ENCODE peak calls at places on chromosomes 3 and 15, in six cellular contexts. C, Y, W, B, I and G are unnamed samples.

GRCh38 chr15:22887157-22887951 is 48.9 kb downstream of the NIPA2 start:
- DNase-seq in C (no peak), Y (peak; percentile 94), W (no peak), B (peak; percentile 94), I (peak; percentile 12), G (no peak)

GRCh38 chr3:145490088-145491055 is 670.6 kb downstream of the PLOD2 start:
- DNase-seq in C (no peak), Y (no peak), W (no peak), B (no peak), I (no peak), G (no peak)

GRCh38 chr3:146160233-146160963 is 586 bp downstream of the PLOD2 start:
- DNase-seq in C (peak; percentile 97), Y (peak; percentile 79), W (peak; percentile 71), B (peak; percentile 84), I (peak; percentile 61), G (peak; percentile 61)

GRCh38 chr15:62940755-62941361 is 101.7 kb upstream of the TPM1 start:
- DNase-seq in C (peak; percentile 10), Y (peak; percentile 98), W (no peak), B (peak; percentile 99), I (peak; percentile 86), G (no peak)

GRCh38 chr15:58865420-58865880 is 68.0 kb downstream of the SLTM start:
- DNase-seq in C (peak; percentile 43), Y (no peak), W (no peak), B (no peak), I (no peak), G (no peak)

GRCh38 chr3:184756151-184756681 is 44.4 kb upstream of the MAGEF1 start:
- DNase-seq in C (peak; percentile 71), Y (no peak), W (no peak), B (no peak), I (no peak), G (no peak)

GRCh38 chr3:27521179-27521871 is 37.1 kb upstream of the SLC4A7 start:
- DNase-seq in C (no peak), Y (peak; percentile 95), W (no peak), B (peak; percentile 91), I (peak; percentile 85), G (no peak)

GRCh38 chr3:57946970-57947381 is 61.2 kb upstream of the FLNB start:
- DNase-seq in C (no peak), Y (no peak), W (no peak), B (no peak), I (peak; percentile 40), G (no peak)

GRCh38 chr3:149872589-149872988 is 59.6 kb downstream of the RNF13 start:
- DNase-seq in C (no peak), Y (no peak), W (no peak), B (no peak), I (no peak), G (no peak)

GRCh38 chr3:124229407-124229806 is 237.5 kb upstream of the ROPN1 start:
- DNase-seq in C (no peak), Y (no peak), W (no peak), B (no peak), I (no peak), G (no peak)

GRCh38 chr15:65211157-65211982 is at the start of gene CILP:
- DNase-seq in C (no peak), Y (peak; percentile 59), W (no peak), B (peak; percentile 33), I (peak; percentile 55), G (no peak)

GRCh38 chr3:182567666-182568065 is 225.6 kb upstream of the ATP11B start:
- DNase-seq in C (peak; percentile 66), Y (no peak), W (no peak), B (no peak), I (peak; percentile 60), G (peak; percentile 24)

GRCh38 chr15:45948226-45948625 is 313.4 kb downstream of the SQOR start:
- DNase-seq in C (peak; percentile 60), Y (no peak), W (peak; percentile 45), B (no peak), I (peak; percentile 10), G (no peak)

GRCh38 chr3:12993623-12994356 is 79.4 kb downstream of the IQSEC1 start:
- DNase-seq in C (peak; percentile 63), Y (no peak), W (peak; percentile 75), B (peak; percentile 40), I (peak; percentile 55), G (no peak)

GRCh38 chr3:127671523-127672428 is 976 bp upstream of the ABTB1 start:
- DNase-seq in C (no peak), Y (no peak), W (peak; percentile 59), B (no peak), I (no peak), G (no peak)

GRCh38 chr15:87294854-87295253 is 961.7 kb downstream of the NTRK3 start:
- DNase-seq in C (no peak), Y (no peak), W (no peak), B (no peak), I (no peak), G (no peak)

GRCh38 chr15:48974865-48975264 is 11.1 kb upstream of the SHC4 start:
- DNase-seq in C (peak; percentile 72), Y (no peak), W (no peak), B (peak; percentile 25), I (no peak), G (no peak)

GRCh38 chr3:181629701-181630100 is 82.0 kb upstream of the SOX2 start:
- DNase-seq in C (no peak), Y (no peak), W (no peak), B (no peak), I (no peak), G (no peak)

GRCh38 chr3:169144271-169144670 is 519.2 kb downstream of the MECOM start:
- DNase-seq in C (no peak), Y (no peak), W (no peak), B (no peak), I (no peak), G (no peak)

GRCh38 chr3:169145551-169145950 is 518.0 kb downstream of the MECOM start:
- DNase-seq in C (no peak), Y (no peak), W (no peak), B (peak; percentile 3), I (no peak), G (no peak)

GRCh38 chr3:169143471-169143870 is 520.0 kb downstream of the MECOM start:
- DNase-seq in C (no peak), Y (no peak), W (no peak), B (no peak), I (no peak), G (no peak)

GRCh38 chr3:169146112-169146665 is 517.3 kb downstream of the MECOM start:
- DNase-seq in C (peak; percentile 74), Y (peak; percentile 64), W (peak; percentile 62), B (peak; percentile 37), I (peak; percentile 37), G (peak; percentile 50)

GRCh38 chr3:169144691-169145090 is 518.8 kb downstream of the MECOM start:
- DNase-seq in C (no peak), Y (peak; percentile 26), W (no peak), B (no peak), I (no peak), G (no peak)
- H3K4me3 ChIP-seq in C (no peak overlapping the region), Y (peak overlapping the region; percentile 84), W (no peak overlapping the region), B (no peak overlapping the region), I (no peak overlapping the region), G (no peak overlapping the region)

GRCh38 chr3:196009456-196009855 is 72.4 kb downstream of the TFRC start:
- DNase-seq in C (no peak), Y (no peak), W (no peak), B (no peak), I (no peak), G (no peak)

GRCh38 chr3:196013587-196014487 is 68.1 kb downstream of the TFRC start:
- DNase-seq in C (no peak), Y (no peak), W (no peak), B (no peak), I (no peak), G (no peak)

GRCh38 chr3:196012481-196012880 is 69.4 kb downstream of the TFRC start:
- DNase-seq in C (no peak), Y (no peak), W (no peak), B (no peak), I (peak; percentile 33), G (no peak)

GRCh38 chr3:196016485-196016884 is 65.4 kb downstream of the TFRC start:
- DNase-seq in C (no peak), Y (peak; percentile 83), W (no peak), B (peak; percentile 50), I (no peak), G (no peak)

DNA sequence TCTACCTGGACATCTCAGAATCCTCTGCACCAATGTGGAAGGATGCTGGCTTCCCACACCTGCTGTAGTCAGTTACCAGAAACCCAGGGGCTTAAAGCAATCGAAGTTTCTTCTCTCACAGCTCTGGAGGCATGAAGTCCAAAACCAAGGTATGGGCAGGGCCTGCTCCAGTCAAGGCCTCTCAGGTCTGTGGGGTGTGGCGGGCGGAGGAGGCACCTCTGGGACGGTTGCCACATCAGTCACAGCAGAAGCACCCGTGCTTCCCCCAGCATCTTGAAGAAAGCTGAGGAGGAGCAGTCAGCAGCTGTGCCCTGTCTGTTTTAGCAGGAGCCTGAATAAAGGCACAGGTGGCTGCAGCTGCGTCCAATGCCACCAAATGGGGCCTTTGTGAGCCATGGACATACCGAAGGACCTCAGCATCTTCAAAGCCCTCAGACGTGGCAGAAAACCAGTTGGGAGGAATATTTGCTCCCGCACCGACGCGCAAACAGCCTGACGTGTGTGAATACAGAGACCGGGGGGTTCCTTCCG is 68.9 kb downstream of the TFRC start:
- DNase-seq in C (no peak), Y (no peak), W (no peak), B (no peak), I (no peak), G (no peak)
- H2AK5ac ChIP-seq in C (no peak overlapping the region), Y (no peak overlapping the region), W (no peak overlapping the region), B (no peak overlapping the region), I (no peak overlapping the region), G (no peak overlapping the region)

GRCh38 chr15:39889601-39890000 is 30.5 kb downstream of the GPR176 start:
- DNase-seq in C (no peak), Y (no peak), W (no peak), B (no peak), I (no peak), G (no peak)
- H2BK120ac ChIP-seq in C (no peak overlapping the region), Y (no peak overlapping the region), W (peak overlapping the region; percentile 16), B (no peak overlapping the region), I (no peak overlapping the region), G (no peak overlapping the region)

GRCh38 chr15:98419173-98419814 is 229.0 kb upstream of the IGF1R start:
- DNase-seq in C (peak; percentile 74), Y (no peak), W (no peak), B (no peak), I (no peak), G (no peak)

GRCh38 chr15:98422086-98422478 is 226.3 kb upstream of the IGF1R start:
- DNase-seq in C (no peak), Y (no peak), W (no peak), B (no peak), I (no peak), G (no peak)

GRCh38 chr15:98421419-98422085 is 226.8 kb upstream of the IGF1R start:
- DNase-seq in C (peak; percentile 67), Y (peak; percentile 13), W (peak; percentile 96), B (peak; percentile 41), I (peak; percentile 68), G (peak; percentile 70)

GRCh38 chr15:98417346-98417745 is 231.0 kb upstream of the IGF1R start:
- DNase-seq in C (no peak), Y (no peak), W (no peak), B (no peak), I (no peak), G (no peak)

DNA sequence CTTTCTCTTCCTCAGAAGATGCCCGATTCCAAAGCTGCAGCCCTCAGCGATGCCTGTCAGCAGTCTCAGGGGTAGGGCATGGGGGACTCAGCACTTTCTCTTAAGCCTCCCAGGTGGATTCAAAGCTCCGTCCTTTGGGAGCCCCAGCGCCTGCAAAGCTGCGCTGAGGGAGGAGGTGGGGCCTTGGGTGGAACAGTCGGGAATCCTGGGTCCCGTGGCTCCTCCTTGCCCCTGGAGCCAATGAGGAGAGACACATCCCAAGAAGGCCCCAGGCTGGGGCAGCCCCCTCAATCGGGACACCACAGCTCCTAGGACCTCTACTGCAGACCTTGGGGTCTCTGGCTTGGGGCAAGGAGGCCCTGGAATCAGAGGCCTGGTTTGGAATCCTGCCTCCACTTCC is 227.5 kb upstream of the IGF1R start:
- DNase-seq in C (no peak), Y (no peak), W (peak; percentile 52), B (no peak), I (no peak), G (no peak)
- H3K4me3 ChIP-seq in C (no peak overlapping the region), Y (no peak overlapping the region), W (no peak overlapping the region), B (no peak overlapping the region), I (peak overlapping the region; percentile 11), G (no peak overlapping the region)